ENCODE peak calls at places on chromosomes 16 and 17, in four cellular contexts. P is Panc1, N is breast epithelium, Q is stomach. C is an unnamed sample. For H3K4me1 and H3K9me3, the result is how much of the 10 kb centered on the place peaks cover.

GRCh38 chr17:20263595-20263994 is 203.7 kb downstream of the LGALS9B start:
- DNase-seq in P (peak), N (no peak), Q (no peak), C (no peak)

GRCh38 chr17:31286587-31286986 is 10.5 kb downstream of the OMG start:
- DNase-seq in P (no peak), N (no peak), Q (no peak), C (no peak)

GRCh38 chr17:44086364-44087311 is 16.1 kb downstream of the G6PC3 start:
- DNase-seq in P (no peak), N (no peak), Q (no peak), C (no peak)

GRCh38 chr16:15055141-15056053 is 477 bp downstream of the NTAN1 start:
- DNase-seq in P (no peak), N (no peak), Q (no peak), C (no peak)

GRCh38 chr16:67504190-67505021 is 21.1 kb upstream of the AGRP start:
- DNase-seq in P (no peak), N (no peak), Q (no peak), C (peak)

GRCh38 chr17:79951361-79952264 is 84.1 kb downstream of the TBC1D16 start:
- DNase-seq in P (no peak), N (peak), Q (peak), C (no peak)

GRCh38 chr17:14704121-14704520 is 403.2 kb downstream of the HS3ST3B1 start:
- DNase-seq in P (no peak), N (no peak), Q (no peak), C (no peak)

GRCh38 chr17:8475227-8475626 is 39.5 kb downstream of the NDEL1 start:
- DNase-seq in P (no peak), N (no peak), Q (no peak), C (no peak)

GRCh38 chr17:49691086-49691676 is 13.3 kb upstream of the SPOP start:
- DNase-seq in P (no peak), N (no peak), Q (no peak), C (no peak)

GRCh38 chr17:36066365-36066945 is 2.4 kb downstream of the CCL18 start:
- DNase-seq in P (no peak), N (no peak), Q (no peak), C (no peak)

GRCh38 chr17:67139289-67139688 is 94.9 kb downstream of the CACNG1 start:
- DNase-seq in P (no peak), N (no peak), Q (no peak), C (no peak)

GRCh38 chr17:50209472-50210248 is 8.2 kb upstream of the COL1A1 start:
- DNase-seq in P (no peak), N (peak), Q (peak), C (peak)

GRCh38 chr16:2871926-2872325 is 11.1 kb upstream of the FLYWCH2 start:
- DNase-seq in P (no peak), N (no peak), Q (no peak), C (no peak)

GRCh38 chr17:38325221-38325851 is 18.4 kb downstream of the GPR179 start:
- DNase-seq in P (no peak), N (no peak), Q (no peak), C (no peak)

GRCh38 chr17:16492613-16493290 is 759 bp upstream of the LRRC75A start:
- DNase-seq in P (no peak), N (no peak), Q (no peak), C (no peak)

GRCh38 chr16:83348991-83349390 is 458.8 kb upstream of the HSBP1 start:
- DNase-seq in P (no peak), N (no peak), Q (no peak), C (no peak)

GRCh38 chr16:27529962-27530361 is 19.8 kb downstream of the GTF3C1 start:
- DNase-seq in P (no peak), N (no peak), Q (no peak), C (no peak)

GRCh38 chr17:55731586-55732250 is 9.1 kb upstream of the TMEM100 start:
- DNase-seq in P (no peak), N (no peak), Q (no peak), C (no peak)

GRCh38 chr17:60164697-60165096 is 14.9 kb downstream of the CA4 start:
- DNase-seq in P (no peak), N (no peak), Q (no peak), C (no peak)

GRCh38 chr16:55759983-55760664 is 72.8 kb downstream of the CES1 start:
- DNase-seq in P (no peak), N (no peak), Q (no peak), C (no peak)

GRCh38 chr16:64051826-64052225 is 1070.0 kb downstream of the CDH11 start:
- DNase-seq in P (peak), N (no peak), Q (no peak), C (no peak)

GRCh38 chr17:38330941-38331411 is 12.8 kb downstream of the GPR179 start:
- DNase-seq in P (no peak), N (no peak), Q (peak), C (no peak)

GRCh38 chr17:74446551-74447500 is 14.9 kb downstream of the GPRC5C start:
- DNase-seq in P (no peak), N (peak), Q (peak), C (peak)

GRCh38 chr17:74531231-74531761 is at the start of gene CD300LB:
- DNase-seq in P (no peak), N (peak), Q (peak), C (no peak)

GRCh38 chr16:25023541-25023940 is 8.4 kb upstream of the ARHGAP17 start:
- DNase-seq in P (no peak), N (no peak), Q (no peak), C (no peak)

GRCh38 chr16:25024900-25025299 is 9.7 kb upstream of the ARHGAP17 start:
- DNase-seq in P (no peak), N (no peak), Q (no peak), C (no peak)

GRCh38 chr16:25018972-25019617 is 3.9 kb upstream of the ARHGAP17 start:
- DNase-seq in P (no peak), N (no peak), Q (no peak), C (no peak)

GRCh38 chr16:25014500-25015147 is 545 bp downstream of the ARHGAP17 start:
- DNase-seq in P (no peak), N (peak), Q (peak), C (peak)

GRCh38 chr16:25020112-25020591 is 5.0 kb upstream of the ARHGAP17 start:
- DNase-seq in P (no peak), N (no peak), Q (no peak), C (no peak)
- H3K4me1 ChIP-seq in P (under half), N (under half), Q (under half), C (under half)

GRCh38 chr16:75121949-75122568 is 5.5 kb upstream of the LDHD start:
- DNase-seq in P (no peak), N (no peak), Q (no peak), C (no peak)

GRCh38 chr16:75130150-75130771 is 13.7 kb upstream of the LDHD start:
- DNase-seq in P (no peak), N (no peak), Q (no peak), C (no peak)

GRCh38 chr16:75122609-75123008 is 6.0 kb upstream of the LDHD start:
- DNase-seq in P (no peak), N (no peak), Q (no peak), C (no peak)

GRCh38 chr16:75131081-75131480 is 14.5 kb upstream of the LDHD start:
- DNase-seq in P (no peak), N (no peak), Q (no peak), C (no peak)

GRCh38 chr16:75127713-75128415 is 11.3 kb upstream of the LDHD start:
- DNase-seq in P (no peak), N (no peak), Q (no peak), C (no peak)
- H3K9me3 ChIP-seq in P (under half), N (under half), Q (under half), C (under half)

DNA sequence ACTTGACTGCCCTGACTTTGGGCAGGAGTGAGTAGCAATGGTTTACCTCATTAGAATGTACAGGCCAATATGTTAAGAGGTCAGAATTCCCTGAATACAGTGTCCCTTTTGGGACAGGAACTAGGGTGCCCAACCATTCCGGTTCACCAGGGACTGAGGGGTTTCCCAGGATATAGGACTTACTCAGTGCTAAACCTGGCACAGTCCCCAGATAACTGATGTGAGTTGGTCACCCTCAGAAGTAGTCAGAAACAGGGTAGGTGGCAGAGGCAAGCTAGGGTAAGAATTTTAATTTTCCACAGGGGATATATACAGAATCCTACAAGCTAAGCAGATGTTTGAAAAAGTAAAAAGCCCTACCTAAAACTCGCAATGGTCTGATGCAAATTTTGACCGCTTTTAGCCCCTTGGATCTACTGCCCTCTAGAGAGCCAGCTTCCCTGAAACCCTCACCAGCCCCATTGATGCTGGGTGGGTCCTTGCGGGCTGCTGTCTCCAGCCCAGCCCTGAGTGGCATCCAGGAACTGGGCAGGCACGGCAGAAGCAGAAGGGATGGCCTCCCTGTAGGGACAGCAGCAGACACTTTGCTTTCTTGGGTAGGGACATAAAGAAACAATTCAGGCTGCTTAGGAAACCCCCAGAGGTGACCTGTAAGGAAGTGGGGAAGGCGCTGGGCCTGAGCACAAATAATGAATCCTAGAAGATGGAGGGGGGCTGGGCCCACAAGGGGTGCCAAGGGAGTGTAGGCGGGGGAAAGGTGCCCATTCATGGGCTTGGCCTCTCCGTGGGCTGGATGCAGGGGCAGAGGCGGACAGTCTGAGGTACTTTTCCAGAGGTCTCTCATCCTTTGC is 434.8 kb downstream of the SLC39A11 start:
- DNase-seq in P (no peak), N (no peak), Q (no peak), C (peak)
- TF ChIP-seq CTCF in P (no peak), N (no peak), Q (no peak), C (no peak)

GRCh38 chr17:77086433-77087010 is 54.2 kb upstream of the SEC14L1 start:
- DNase-seq in P (peak), N (peak), Q (peak), C (peak)
- H3K4me1 ChIP-seq in P (under half), N (under half), Q (under half), C (under half)

C was measured in mucosa of descending colon.